ENCODE peak calls at places on chromosomes 1 and 21, in ten cellular contexts. One of them, this sample, is unnamed.

GRCh38 chr1:115893545-115893944 is 52.6 kb upstream of the NHLH2 start:
- DNase-seq in activated B cell treated with CpG ODN at 0.5 μM for 24 hours: no peak
- DNase-seq in left cardiac atrium: no peak
- DNase-seq in PC-9: no peak
- DNase-seq in adipocyte: no peak
- DNase-seq in activated gamma-delta T cell: no peak
- DNase-seq in GM13977: no peak
- DNase-seq in cerebellar cortex: no peak
- DNase-seq in GM12864: no peak
- DNase-seq in activated CD8-positive, alpha-beta T cell treated with anti-CD3 and anti-CD28 coated beads for 36 hours: no peak
- DNase-seq in this sample: no peak

GRCh38 chr1:42886800-42887199 is 40.4 kb downstream of the ZNF691 start:
- DNase-seq in activated B cell treated with CpG ODN at 0.5 μM for 24 hours: no peak
- DNase-seq in left cardiac atrium: no peak
- DNase-seq in PC-9: no peak
- DNase-seq in adipocyte: no peak
- DNase-seq in activated gamma-delta T cell: no peak
- DNase-seq in GM13977: no peak
- DNase-seq in cerebellar cortex: no peak
- DNase-seq in GM12864: no peak
- DNase-seq in activated CD8-positive, alpha-beta T cell treated with anti-CD3 and anti-CD28 coated beads for 36 hours: no peak
- DNase-seq in this sample: no peak

GRCh38 chr1:27021347-27022031 is 8.8 kb upstream of the TENT5B start:
- DNase-seq in activated B cell treated with CpG ODN at 0.5 μM for 24 hours: no peak
- DNase-seq in left cardiac atrium: no peak
- DNase-seq in PC-9: no peak
- DNase-seq in adipocyte: no peak
- DNase-seq in activated gamma-delta T cell: no peak
- DNase-seq in GM13977: no peak
- DNase-seq in cerebellar cortex: no peak
- DNase-seq in GM12864: no peak
- DNase-seq in activated CD8-positive, alpha-beta T cell treated with anti-CD3 and anti-CD28 coated beads for 36 hours: no peak
- DNase-seq in this sample: no peak

GRCh38 chr1:206631085-206631509 is 4.2 kb upstream of the DYRK3 start:
- DNase-seq in activated B cell treated with CpG ODN at 0.5 μM for 24 hours: no peak
- DNase-seq in left cardiac atrium: peak; percentile 74
- DNase-seq in PC-9: peak; percentile 62
- DNase-seq in adipocyte: peak; percentile 85
- DNase-seq in activated gamma-delta T cell: no peak
- DNase-seq in GM13977: peak; percentile 71
- DNase-seq in cerebellar cortex: peak; percentile 80
- DNase-seq in GM12864: peak; percentile 71
- DNase-seq in activated CD8-positive, alpha-beta T cell treated with anti-CD3 and anti-CD28 coated beads for 36 hours: peak; percentile 67
- DNase-seq in this sample: peak; percentile 60

GRCh38 chr1:26354972-26355371 is 1.0 kb upstream of the CRYBG2 start:
- DNase-seq in activated B cell treated with CpG ODN at 0.5 μM for 24 hours: no peak
- DNase-seq in left cardiac atrium: no peak
- DNase-seq in PC-9: no peak
- DNase-seq in adipocyte: no peak
- DNase-seq in activated gamma-delta T cell: no peak
- DNase-seq in GM13977: no peak
- DNase-seq in cerebellar cortex: no peak
- DNase-seq in GM12864: no peak
- DNase-seq in activated CD8-positive, alpha-beta T cell treated with anti-CD3 and anti-CD28 coated beads for 36 hours: no peak
- DNase-seq in this sample: no peak

GRCh38 chr1:39609618-39610331 is 29.7 kb downstream of the HEYL start:
- DNase-seq in activated B cell treated with CpG ODN at 0.5 μM for 24 hours: peak; percentile 62
- DNase-seq in left cardiac atrium: peak; percentile 81
- DNase-seq in PC-9: no peak
- DNase-seq in adipocyte: peak; percentile 56
- DNase-seq in activated gamma-delta T cell: no peak
- DNase-seq in GM13977: peak; percentile 85
- DNase-seq in cerebellar cortex: peak; percentile 24
- DNase-seq in GM12864: no peak
- DNase-seq in activated CD8-positive, alpha-beta T cell treated with anti-CD3 and anti-CD28 coated beads for 36 hours: peak; percentile 81
- DNase-seq in this sample: peak; percentile 9

GRCh38 chr21:24290151-24290833 is 1317.0 kb downstream of the MRPL39 start:
- DNase-seq in activated B cell treated with CpG ODN at 0.5 μM for 24 hours: no peak
- DNase-seq in left cardiac atrium: no peak
- DNase-seq in PC-9: no peak
- DNase-seq in adipocyte: no peak
- DNase-seq in activated gamma-delta T cell: no peak
- DNase-seq in GM13977: no peak
- DNase-seq in cerebellar cortex: no peak
- DNase-seq in GM12864: no peak
- DNase-seq in activated CD8-positive, alpha-beta T cell treated with anti-CD3 and anti-CD28 coated beads for 36 hours: peak; percentile 68
- DNase-seq in this sample: peak; percentile 10

GRCh38 chr1:183288583-183288982 is 102.5 kb downstream of the LAMC2 start:
- DNase-seq in activated B cell treated with CpG ODN at 0.5 μM for 24 hours: no peak
- DNase-seq in left cardiac atrium: no peak
- DNase-seq in PC-9: no peak
- DNase-seq in adipocyte: no peak
- DNase-seq in activated gamma-delta T cell: no peak
- DNase-seq in GM13977: no peak
- DNase-seq in cerebellar cortex: no peak
- DNase-seq in GM12864: no peak
- DNase-seq in activated CD8-positive, alpha-beta T cell treated with anti-CD3 and anti-CD28 coated beads for 36 hours: no peak
- DNase-seq in this sample: no peak

GRCh38 chr1:202648822-202649221 is 61.4 kb downstream of the SYT2 start:
- DNase-seq in activated B cell treated with CpG ODN at 0.5 μM for 24 hours: no peak
- DNase-seq in left cardiac atrium: no peak
- DNase-seq in PC-9: no peak
- DNase-seq in adipocyte: no peak
- DNase-seq in activated gamma-delta T cell: no peak
- DNase-seq in GM13977: no peak
- DNase-seq in cerebellar cortex: no peak
- DNase-seq in GM12864: no peak
- DNase-seq in activated CD8-positive, alpha-beta T cell treated with anti-CD3 and anti-CD28 coated beads for 36 hours: no peak
- DNase-seq in this sample: no peak

GRCh38 chr1:174244017-174244416 is 84.7 kb downstream of the RABGAP1L start:
- DNase-seq in activated B cell treated with CpG ODN at 0.5 μM for 24 hours: no peak
- DNase-seq in left cardiac atrium: no peak
- DNase-seq in PC-9: no peak
- DNase-seq in adipocyte: no peak
- DNase-seq in activated gamma-delta T cell: no peak
- DNase-seq in GM13977: no peak
- DNase-seq in cerebellar cortex: no peak
- DNase-seq in GM12864: no peak
- DNase-seq in activated CD8-positive, alpha-beta T cell treated with anti-CD3 and anti-CD28 coated beads for 36 hours: no peak
- DNase-seq in this sample: no peak

GRCh38 chr1:157691285-157691920 is 9.2 kb downstream of the FCRL3 start:
- DNase-seq in activated B cell treated with CpG ODN at 0.5 μM for 24 hours: no peak
- DNase-seq in left cardiac atrium: no peak
- DNase-seq in PC-9: no peak
- DNase-seq in adipocyte: peak; percentile 56
- DNase-seq in activated gamma-delta T cell: no peak
- DNase-seq in GM13977: peak; percentile 39
- DNase-seq in cerebellar cortex: peak; percentile 77
- DNase-seq in GM12864: no peak
- DNase-seq in activated CD8-positive, alpha-beta T cell treated with anti-CD3 and anti-CD28 coated beads for 36 hours: no peak
- DNase-seq in this sample: no peak

GRCh38 chr1:198155253-198155652 is 1.5 kb upstream of the NEK7 start:
- DNase-seq in activated B cell treated with CpG ODN at 0.5 μM for 24 hours: no peak
- DNase-seq in left cardiac atrium: no peak
- DNase-seq in PC-9: peak; percentile 85
- DNase-seq in adipocyte: peak; percentile 82
- DNase-seq in activated gamma-delta T cell: no peak
- DNase-seq in GM13977: no peak
- DNase-seq in cerebellar cortex: no peak
- DNase-seq in GM12864: no peak
- DNase-seq in activated CD8-positive, alpha-beta T cell treated with anti-CD3 and anti-CD28 coated beads for 36 hours: no peak
- DNase-seq in this sample: peak; percentile 37

GRCh38 chr21:43881283-43881682 is 16.3 kb downstream of the AGPAT3 start:
- DNase-seq in activated B cell treated with CpG ODN at 0.5 μM for 24 hours: no peak
- DNase-seq in left cardiac atrium: no peak
- DNase-seq in PC-9: no peak
- DNase-seq in adipocyte: no peak
- DNase-seq in activated gamma-delta T cell: no peak
- DNase-seq in GM13977: peak; percentile 42
- DNase-seq in cerebellar cortex: no peak
- DNase-seq in GM12864: no peak
- DNase-seq in activated CD8-positive, alpha-beta T cell treated with anti-CD3 and anti-CD28 coated beads for 36 hours: peak; percentile 70
- DNase-seq in this sample: no peak

GRCh38 chr1:27402349-27402754 is 9.9 kb downstream of the GPR3 start:
- DNase-seq in activated B cell treated with CpG ODN at 0.5 μM for 24 hours: no peak
- DNase-seq in left cardiac atrium: peak; percentile 81
- DNase-seq in PC-9: no peak
- DNase-seq in adipocyte: peak; percentile 72
- DNase-seq in activated gamma-delta T cell: no peak
- DNase-seq in GM13977: no peak
- DNase-seq in cerebellar cortex: peak; percentile 52
- DNase-seq in GM12864: no peak
- DNase-seq in activated CD8-positive, alpha-beta T cell treated with anti-CD3 and anti-CD28 coated beads for 36 hours: no peak
- DNase-seq in this sample: no peak

GRCh38 chr1:4460052-4460451 is 194.4 kb upstream of the AJAP1 start:
- DNase-seq in activated B cell treated with CpG ODN at 0.5 μM for 24 hours: no peak
- DNase-seq in left cardiac atrium: no peak
- DNase-seq in PC-9: no peak
- DNase-seq in adipocyte: no peak
- DNase-seq in activated gamma-delta T cell: no peak
- DNase-seq in GM13977: no peak
- DNase-seq in cerebellar cortex: no peak
- DNase-seq in GM12864: no peak
- DNase-seq in activated CD8-positive, alpha-beta T cell treated with anti-CD3 and anti-CD28 coated beads for 36 hours: no peak
- DNase-seq in this sample: no peak

GRCh38 chr1:40592107-40592773 is 60.8 kb downstream of the ZNF684 start:
- DNase-seq in activated B cell treated with CpG ODN at 0.5 μM for 24 hours: no peak
- DNase-seq in left cardiac atrium: no peak
- DNase-seq in PC-9: peak; percentile 60
- DNase-seq in adipocyte: peak; percentile 48
- DNase-seq in activated gamma-delta T cell: no peak
- DNase-seq in GM13977: no peak
- DNase-seq in cerebellar cortex: peak; percentile 49
- DNase-seq in GM12864: no peak
- DNase-seq in activated CD8-positive, alpha-beta T cell treated with anti-CD3 and anti-CD28 coated beads for 36 hours: peak; percentile 33
- DNase-seq in this sample: no peak

GRCh38 chr1:86245566-86246190 is 89.1 kb upstream of the COL24A1 start:
- DNase-seq in activated B cell treated with CpG ODN at 0.5 μM for 24 hours: no peak
- DNase-seq in left cardiac atrium: no peak
- DNase-seq in PC-9: no peak
- DNase-seq in adipocyte: no peak
- DNase-seq in activated gamma-delta T cell: no peak
- DNase-seq in GM13977: no peak
- DNase-seq in cerebellar cortex: no peak
- DNase-seq in GM12864: no peak
- DNase-seq in activated CD8-positive, alpha-beta T cell treated with anti-CD3 and anti-CD28 coated beads for 36 hours: no peak
- DNase-seq in this sample: no peak